ENCODE peak calls at places on chromosomes 1 and 21, in seven cellular contexts. U is fibroblast of the aortic adventitia, J is cardiac muscle cell, Z is body of pancreas, R is IMR-90, Q is epithelial cell of esophagus, D is glutamatergic neuron. Y is an unnamed sample.
A peak's percentile ranks its signal among the peaks of the same experiment; 100 is the strongest.

GRCh38 chr21:35796834-35797233 is 263.5 kb downstream of the SETD4 start:
- DNase-seq in Z (no peak), R (peak; percentile 20), D (no peak), U (peak; percentile 24), J (no peak), Q (no peak), Y (no peak)

GRCh38 chr1:192700834-192701271 is 64.9 kb downstream of the RGS13 start:
- DNase-seq in R (peak; percentile 95), U (peak; percentile 87), Q (peak; percentile 40), Z (no peak), J (peak; percentile 18), D (no peak), Y (peak; percentile 89)

GRCh38 chr1:190391582-190391981 is 86.1 kb downstream of the BRINP3 start:
- DNase-seq in J (no peak), R (no peak), U (no peak), Q (no peak), D (no peak), Z (no peak), Y (no peak)

GRCh38 chr1:3465935-3466321 is 11.5 kb downstream of the ARHGEF16 start:
- DNase-seq in U (no peak), R (no peak), J (no peak), D (peak; percentile 19), Z (no peak), Q (no peak), Y (no peak)

GRCh38 chr1:85933901-85934300 is 222.7 kb downstream of the COL24A1 start:
- DNase-seq in U (peak; percentile 59), Q (peak; percentile 2), D (no peak), Z (no peak), J (no peak), R (peak; percentile 60), Y (no peak)

GRCh38 chr1:183212870-183213269 is 26.8 kb downstream of the LAMC2 start:
- DNase-seq in R (no peak), Z (no peak), Q (peak; percentile 75), U (no peak), D (no peak), J (no peak), Y (no peak)

GRCh38 chr1:48493970-48494769 is 22.2 kb upstream of the SPATA6 start:
- DNase-seq in Z (peak; percentile 23), U (peak; percentile 85), D (no peak), Q (peak; percentile 24), R (peak; percentile 94), J (no peak), Y (peak; percentile 94)

GRCh38 chr1:168252204-168252733 is 26.5 kb downstream of the SFT2D2 start:
- DNase-seq in U (no peak), J (no peak), Q (no peak), Z (no peak), D (no peak), R (no peak), Y (no peak)

GRCh38 chr21:28906236-28906635 is 86.4 kb downstream of the LTN1 start:
- DNase-seq in Z (no peak), R (no peak), Q (no peak), J (no peak), D (no peak), U (no peak), Y (no peak)

GRCh38 chr1:27342778-27343638 is 1.2 kb downstream of the SYTL1 start:
- DNase-seq in Q (peak; percentile 99), D (no peak), J (peak; percentile 65), R (no peak), Z (peak; percentile 88), U (no peak), Y (no peak)

GRCh38 chr1:156422602-156423091 is 53.6 kb downstream of the RHBG start:
- DNase-seq in U (no peak), J (no peak), Z (peak; percentile 66), D (no peak), R (no peak), Q (peak; percentile 35), Y (no peak)

GRCh38 chr1:98046031-98046641 is 125.3 kb upstream of the DPYD start:
- DNase-seq in Z (no peak), U (peak; percentile 67), R (peak; percentile 51), J (peak; percentile 57), Q (peak; percentile 37), D (peak; percentile 59), Y (peak; percentile 70)

GRCh38 chr1:5479876-5480275 is 512.3 kb downstream of the NPHP4 start:
- DNase-seq in R (no peak), U (no peak), Z (no peak), Q (no peak), D (no peak), J (no peak), Y (no peak)

GRCh38 chr1:211089536-211089935 is 44.4 kb downstream of the KCNH1 start:
- DNase-seq in D (no peak), Z (no peak), U (no peak), R (no peak), Q (no peak), J (no peak), Y (no peak)

GRCh38 chr1:185284533-185285244 is 32.4 kb downstream of the IVNS1ABP start:
- DNase-seq in R (peak; percentile 28), D (no peak), U (peak; percentile 38), Z (no peak), J (peak; percentile 63), Q (no peak), Y (no peak)

GRCh38 chr1:180188679-180189175 is 34.1 kb downstream of the QSOX1 start:
- DNase-seq in J (no peak), R (no peak), Z (no peak), D (no peak), U (no peak), Q (no peak), Y (no peak)

GRCh38 chr1:157994704-157995540 is 1.5 kb downstream of the KIRREL1 start:
- DNase-seq in Z (no peak), D (no peak), J (no peak), R (peak; percentile 40), Q (peak; percentile 43), U (peak; percentile 51), Y (peak; percentile 32)

GRCh38 chr1:110136911-110137310 is 13.4 kb upstream of the SLC6A17 start:
- DNase-seq in U (peak; percentile 15), D (peak; percentile 89), J (peak; percentile 95), Q (no peak), Z (peak; percentile 49), R (no peak), Y (no peak)

GRCh38 chr1:89276690-89277089 is 4.0 kb upstream of the GBP5 start:
- DNase-seq in J (no peak), Q (no peak), R (no peak), U (peak; percentile 20), Z (no peak), D (no peak), Y (no peak)

GRCh38 chr1:29642519-29642918 is 406.2 kb downstream of the PTPRU start:
- DNase-seq in D (no peak), J (no peak), R (no peak), Q (no peak), Z (no peak), U (no peak), Y (no peak)

GRCh38 chr1:162230096-162230495 is 146.6 kb downstream of the SPATA46 start:
- DNase-seq in Z (peak; percentile 38), D (no peak), Q (peak; percentile 42), U (no peak), R (no peak), J (peak; percentile 42), Y (peak; percentile 21)
- TF ChIP-seq CTCF in Z (peak; percentile 54), D (no peak), Q (peak; percentile 32), U (no peak), R (no peak), J (no peak), Y (peak; percentile 34)

GRCh38 chr1:204207136-204207616 is 6.6 kb downstream of the GOLT1A start:
- DNase-seq in D (peak; percentile 88), J (peak; percentile 79), U (peak; percentile 23), Q (peak; percentile 55), Z (peak; percentile 70), R (no peak), Y (peak; percentile 16)
- TF ChIP-seq CTCF in D (peak; percentile 95), J (peak; percentile 97), U (peak; percentile 92), Q (peak; percentile 91), Z (peak; percentile 82), R (peak; percentile 82), Y (peak; percentile 97)

DNA sequence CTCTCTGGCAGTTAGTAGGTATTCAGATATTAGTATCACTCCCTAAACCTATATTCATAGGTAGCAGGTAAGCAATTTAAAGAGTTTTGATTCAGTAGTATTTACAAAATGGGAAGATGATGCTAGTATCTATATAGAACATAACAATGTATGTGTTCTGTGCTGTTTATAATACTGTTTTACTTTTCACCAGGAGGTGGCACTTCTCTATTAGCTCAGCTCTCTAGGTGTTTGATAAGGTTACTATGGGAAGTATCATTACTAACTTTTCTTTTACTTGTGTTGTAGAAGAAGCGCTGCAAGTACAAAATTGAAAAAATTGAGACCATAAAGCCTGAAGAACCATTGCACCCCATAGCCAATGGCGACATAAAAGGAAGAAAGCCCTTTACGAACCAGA is 49.4 kb upstream of the FASLG start:
- DNase-seq in U (peak; percentile 35), D (no peak), J (peak; percentile 9), R (no peak), Z (no peak), Q (peak; percentile 49), Y (peak; percentile 33)
- TF ChIP-seq CTCF in U (peak; percentile 30), D (no peak), J (peak; percentile 41), R (peak; percentile 39), Z (peak; percentile 19), Q (peak; percentile 45), Y (peak; percentile 25)

GRCh38 chr1:14443164-14443787 is 155.2 kb upstream of the KAZN start:
- DNase-seq in D (no peak), Q (no peak), Z (no peak), U (no peak), J (peak; percentile 7), R (peak; percentile 48), Y (peak; percentile 34)

GRCh38 chr1:14440731-14441130 is 157.8 kb upstream of the KAZN start:
- DNase-seq in Q (no peak), J (no peak), D (no peak), R (no peak), Z (no peak), U (no peak), Y (no peak)

GRCh38 chr1:14440166-14440565 is 158.3 kb upstream of the KAZN start:
- DNase-seq in Q (no peak), U (no peak), Z (no peak), J (no peak), D (no peak), R (no peak), Y (no peak)

GRCh38 chr1:14441302-14441741 is 157.2 kb upstream of the KAZN start:
- DNase-seq in R (peak; percentile 83), D (no peak), Z (no peak), U (peak; percentile 68), J (no peak), Q (no peak), Y (peak; percentile 80)

GRCh38 chr1:14442669-14443068 is 155.8 kb upstream of the KAZN start:
- DNase-seq in R (no peak), J (no peak), Z (no peak), Q (no peak), U (no peak), D (no peak), Y (no peak)
- TF ChIP-seq CTCF in R (no peak), J (no peak), Z (no peak), Q (no peak), U (no peak), D (no peak), Y (no peak)

DNA sequence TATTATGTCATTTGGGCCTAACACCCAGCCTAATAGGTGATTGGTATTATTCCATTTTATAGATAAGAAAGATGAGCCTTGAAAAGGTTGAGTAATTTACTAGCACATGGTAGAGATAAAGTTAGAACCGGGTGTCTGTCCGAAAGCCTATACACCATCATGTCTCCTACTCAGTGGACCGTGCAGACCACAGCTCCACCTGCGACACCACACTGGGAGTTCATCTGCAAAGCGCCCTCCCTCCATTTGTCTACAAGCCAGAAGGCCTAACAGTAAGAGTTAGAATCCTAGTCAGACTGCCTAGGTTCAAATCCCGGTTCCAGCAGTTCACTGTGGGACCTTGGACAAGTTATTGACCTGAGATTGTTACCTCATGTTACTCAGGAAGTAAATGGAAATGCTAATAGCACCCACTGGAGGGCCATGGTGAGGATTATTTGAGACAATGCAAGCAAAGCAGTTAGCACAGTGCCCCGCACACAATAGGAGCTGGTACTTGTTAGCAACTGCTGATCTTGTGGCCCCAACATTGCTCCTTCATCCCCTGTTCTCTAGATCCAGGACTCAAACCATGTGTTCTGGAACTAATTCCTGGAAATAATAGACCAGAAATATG is 20.5 kb downstream of the ARMH1 start:
- DNase-seq in Z (no peak), U (no peak), D (no peak), R (no peak), Q (no peak), J (no peak), Y (no peak)
- TF ChIP-seq CTCF in Z (no peak), U (no peak), D (no peak), R (no peak), Q (no peak), J (no peak), Y (no peak)